ENCODE peak calls at places on chromosomes 1 and 21, in ten cellular contexts. Q is fibroblast of lung; W is amniotic stem cell; P is activated CD4-positive, alpha-beta T cell treated with anti-CD3 and anti-CD28 coated beads, Interleukin-2, amount 10 ng/mL, durations not matched to agents 7 days and 5 days; G is HEK293T; F is tibial nerve; N is GM13977; R is activated CD8-positive, alpha-beta memory T cell treated with anti-CD3 and anti-CD28 coated beads for 1 hour; V is H54; X is AG10803. A is an unnamed sample.

GRCh38 chr1:35499652-35500176 is 57.5 kb downstream of the KIAA0319L start:
- DNase-seq in Q (no peak), W (no peak), P (peak), G (no peak), F (no peak), N (no peak), R (no peak), V (no peak), X (no peak), A (no peak)

GRCh38 chr21:45454081-45454923 is 49.3 kb downstream of the COL18A1 start:
- DNase-seq in Q (peak), W (no peak), P (no peak), G (no peak), F (no peak), N (no peak), R (no peak), V (no peak), X (peak), A (no peak)

GRCh38 chr1:84339503-84339902 is 38.0 kb downstream of the SAMD13 start:
- DNase-seq in Q (no peak), W (no peak), P (no peak), G (no peak), F (no peak), N (no peak), R (no peak), V (no peak), X (peak), A (no peak)

GRCh38 chr1:154911691-154912550 is 24.6 kb downstream of the PMVK start:
- DNase-seq in Q (no peak), W (no peak), P (no peak), G (no peak), F (no peak), N (no peak), R (no peak), V (no peak), X (peak), A (no peak)

GRCh38 chr1:238647877-238648276 is 738.5 kb upstream of the CHRM3 start:
- DNase-seq in Q (peak), W (peak), P (no peak), G (no peak), F (no peak), N (no peak), R (no peak), V (no peak), X (peak), A (no peak)

GRCh38 chr21:23858878-23859277 is 1748.4 kb downstream of the MRPL39 start:
- DNase-seq in Q (no peak), W (no peak), P (no peak), G (no peak), F (no peak), N (no peak), R (no peak), V (no peak), X (no peak), A (no peak)

GRCh38 chr21:36692125-36692843 is 6.6 kb upstream of the SIM2 start:
- DNase-seq in Q (no peak), W (no peak), P (no peak), G (no peak), F (no peak), N (no peak), R (no peak), V (no peak), X (no peak), A (no peak)

GRCh38 chr1:150981177-150981804 is 801 bp upstream of the ANXA9 start:
- DNase-seq in Q (no peak), W (no peak), P (no peak), G (peak), F (no peak), N (no peak), R (no peak), V (peak), X (peak), A (no peak)

GRCh38 chr1:117425050-117425734 is 57.9 kb downstream of the MAN1A2 start:
- DNase-seq in Q (no peak), W (no peak), P (no peak), G (no peak), F (no peak), N (no peak), R (no peak), V (no peak), X (no peak), A (no peak)

GRCh38 chr21:31354604-31355443 is 10.8 kb upstream of the TIAM1 start:
- DNase-seq in Q (peak), W (no peak), P (peak), G (no peak), F (no peak), N (no peak), R (peak), V (peak), X (peak), A (no peak)

GRCh38 chr1:43613075-43613942 is 36.6 kb upstream of the KDM4A start:
- DNase-seq in Q (no peak), W (no peak), P (no peak), G (no peak), F (no peak), N (no peak), R (no peak), V (no peak), X (no peak), A (no peak)

GRCh38 chr1:230215049-230215448 is 148.0 kb downstream of the GALNT2 start:
- DNase-seq in Q (peak), W (no peak), P (no peak), G (no peak), F (peak), N (no peak), R (no peak), V (no peak), X (peak), A (no peak)

GRCh38 chr1:19435851-19436465 is 49.4 kb downstream of the CAPZB start:
- DNase-seq in Q (no peak), W (peak), P (no peak), G (no peak), F (no peak), N (no peak), R (no peak), V (no peak), X (peak), A (no peak)

GRCh38 chr1:29677028-29678024 is 441.0 kb downstream of the PTPRU start:
- DNase-seq in Q (no peak), W (no peak), P (no peak), G (no peak), F (no peak), N (no peak), R (no peak), V (no peak), X (peak), A (no peak)

GRCh38 chr21:45555557-45556301 is 13.5 kb upstream of the SLC19A1 start:
- DNase-seq in Q (peak), W (peak), P (peak), G (peak), F (peak), N (peak), R (no peak), V (peak), X (peak), A (peak)

GRCh38 chr21:26007911-26008579 is 162.5 kb downstream of the APP start:
- DNase-seq in Q (peak), W (no peak), P (no peak), G (no peak), F (no peak), N (no peak), R (no peak), V (no peak), X (peak), A (no peak)

GRCh38 chr21:34781508-34781907 is 112.7 kb downstream of the CLIC6 start:
- DNase-seq in Q (no peak), W (no peak), P (no peak), G (no peak), F (no peak), N (no peak), R (no peak), V (no peak), X (no peak), A (no peak)

A was measured in GM12891.